ENCODE peak calls at places on chromosomes 13 and 19, in six cellular contexts. Q is ovary, P is HCT116, J is spleen, V is erythroblast, E is breast epithelium. S is an unnamed sample.

GRCh38 chr19:47512948-47513319 is 1.9 kb downstream of the NAPA start:
- DNase-seq in V (peak), E (no peak), J (no peak), Q (no peak), P (no peak), S (no peak)

GRCh38 chr13:110227864-110228643 is 78.9 kb downstream of the COL4A1 start:
- DNase-seq in J (no peak), E (no peak), Q (no peak), V (no peak), P (no peak), S (no peak)

GRCh38 chr19:7368456-7368855 is 19.7 kb downstream of the ARHGEF18 start:
- DNase-seq in Q (no peak), P (no peak), V (no peak), J (no peak), E (no peak), S (no peak)

GRCh38 chr19:15248648-15249559 is 16.7 kb upstream of the EPHX3 start:
- DNase-seq in Q (peak), V (no peak), J (no peak), E (no peak), P (no peak), S (peak)

GRCh38 chr19:38831142-38831605 is 420 bp downstream of the ECH1 start:
- DNase-seq in Q (peak), E (peak), P (no peak), J (peak), V (no peak), S (peak)

GRCh38 chr13:50222569-50223332 is 207.5 kb downstream of the KCNRG start:
- DNase-seq in P (no peak), E (peak), J (peak), V (no peak), Q (no peak), S (no peak)

GRCh38 chr19:9407827-9408226 is 27.5 kb downstream of the ZNF266 start:
- DNase-seq in Q (no peak), E (no peak), P (no peak), J (no peak), V (no peak), S (no peak)

GRCh38 chr13:108269601-108270328 is at the start of gene TNFSF13B:
- DNase-seq in E (no peak), J (peak), V (peak), P (no peak), Q (peak), S (peak)

GRCh38 chr19:11699931-11700794 is 38.6 kb downstream of the ZNF823 start:
- DNase-seq in Q (no peak), P (peak), E (no peak), V (peak), J (no peak), S (no peak)

GRCh38 chr13:98598043-98598442 is 21.1 kb upstream of the STK24 start:
- DNase-seq in P (no peak), E (no peak), Q (no peak), V (peak), J (no peak), S (no peak)

GRCh38 chr13:36850790-36851438 is 31.9 kb downstream of the RFXAP start:
- DNase-seq in V (peak), E (no peak), Q (no peak), P (no peak), J (no peak), S (no peak)

GRCh38 chr13:51534075-51534817 is 50.0 kb upstream of the WDFY2 start:
- DNase-seq in E (no peak), V (no peak), Q (no peak), P (no peak), J (peak), S (no peak)

DNA sequence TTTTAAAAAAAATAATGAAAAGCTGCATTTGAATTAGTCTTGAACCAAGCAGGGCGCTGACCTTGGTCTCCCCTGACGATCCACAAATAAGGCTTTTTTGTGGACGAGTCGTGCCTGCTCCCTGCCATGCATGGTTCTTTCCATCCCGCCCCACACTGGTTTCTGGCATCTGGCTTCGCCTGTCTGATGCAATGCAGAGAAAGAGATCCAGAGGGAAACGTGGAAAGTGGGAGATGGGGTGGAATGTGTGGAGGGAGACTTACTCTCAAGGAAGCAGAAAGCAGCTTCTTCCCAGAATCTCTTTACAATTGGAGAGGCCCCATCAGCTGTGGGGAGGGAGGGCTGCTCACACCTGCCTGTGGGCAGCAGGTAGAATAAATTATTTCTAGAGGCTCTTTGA is 183.7 kb downstream of the UQCRFS1 start:
- DNase-seq in J (no peak), Q (no peak), V (no peak), E (no peak), P (no peak), S (no peak)
- TF ChIP-seq POLR2A in J (no peak), Q (no peak), V (no peak), E (no peak), P (no peak), S (no peak)

GRCh38 chr19:2365201-2365970 is 5.3 kb downstream of the TMPRSS9 start:
- DNase-seq in Q (no peak), P (no peak), V (no peak), E (no peak), J (no peak), S (no peak)
- TF ChIP-seq POLR2A in Q (no peak), P (no peak), V (no peak), E (no peak), J (no peak), S (no peak)

DNA sequence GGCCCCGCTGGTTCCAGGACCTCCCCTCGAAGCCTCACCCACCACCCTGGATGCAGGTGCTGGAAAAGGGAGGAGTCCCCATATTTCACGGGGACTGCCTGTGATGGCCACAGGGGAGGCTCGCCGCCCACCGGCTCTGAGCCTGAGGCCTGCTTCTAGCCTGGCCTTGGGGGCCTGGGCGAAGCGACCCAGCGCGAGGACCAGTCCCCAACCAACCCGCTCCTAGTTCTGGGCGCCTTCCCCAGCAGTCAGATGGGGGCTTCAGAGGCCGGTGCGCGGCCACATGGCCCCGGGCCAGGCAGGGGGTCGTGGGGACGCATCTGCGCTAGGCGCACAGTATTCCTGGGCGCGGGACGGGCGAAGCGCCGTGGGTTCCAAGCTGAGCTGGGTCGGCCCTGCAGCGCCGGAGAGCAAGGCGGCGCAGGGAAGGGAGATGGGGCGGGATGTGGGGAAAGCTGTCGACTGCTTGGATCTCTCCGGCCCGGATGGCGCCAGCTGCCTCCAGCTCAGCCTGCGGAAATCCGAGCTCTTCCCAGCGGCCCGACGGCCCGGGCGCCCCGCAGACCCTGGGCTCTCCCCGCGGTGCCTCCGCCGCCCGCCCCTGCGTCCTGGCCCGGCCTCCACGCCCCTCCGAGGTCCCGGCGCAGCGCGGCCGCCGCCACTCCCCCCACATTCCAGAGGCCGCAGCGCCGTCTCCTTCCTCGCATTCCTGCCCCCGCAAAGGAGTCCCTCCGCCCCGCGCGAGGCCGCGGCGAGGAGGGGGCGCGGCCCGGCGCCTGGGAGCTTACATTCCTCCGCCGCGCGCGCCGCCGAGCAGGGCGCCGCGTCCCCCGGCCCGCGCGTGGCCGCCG is at the start of gene WTIP:
- DNase-seq in E (peak), V (no peak), P (peak), Q (peak), J (no peak), S (peak)
- TF ChIP-seq POLR2A in E (no peak), V (no peak), P (no peak), Q (no peak), J (no peak), S (peak)

GRCh38 chr19:5676105-5676671 is 4.1 kb downstream of the MICOS13 start:
- DNase-seq in E (no peak), J (no peak), P (no peak), Q (no peak), V (no peak), S (no peak)

GRCh38 chr19:5673752-5674151 is 6.6 kb downstream of the MICOS13 start:
- DNase-seq in J (no peak), Q (no peak), V (no peak), P (no peak), E (no peak), S (no peak)

GRCh38 chr19:5674734-5675133 is 5.6 kb downstream of the MICOS13 start:
- DNase-seq in Q (no peak), V (no peak), J (no peak), P (no peak), E (no peak), S (no peak)

GRCh38 chr19:5671600-5671999 is 8.7 kb downstream of the MICOS13 start:
- DNase-seq in J (no peak), P (no peak), E (no peak), V (no peak), Q (no peak), S (no peak)

DNA sequence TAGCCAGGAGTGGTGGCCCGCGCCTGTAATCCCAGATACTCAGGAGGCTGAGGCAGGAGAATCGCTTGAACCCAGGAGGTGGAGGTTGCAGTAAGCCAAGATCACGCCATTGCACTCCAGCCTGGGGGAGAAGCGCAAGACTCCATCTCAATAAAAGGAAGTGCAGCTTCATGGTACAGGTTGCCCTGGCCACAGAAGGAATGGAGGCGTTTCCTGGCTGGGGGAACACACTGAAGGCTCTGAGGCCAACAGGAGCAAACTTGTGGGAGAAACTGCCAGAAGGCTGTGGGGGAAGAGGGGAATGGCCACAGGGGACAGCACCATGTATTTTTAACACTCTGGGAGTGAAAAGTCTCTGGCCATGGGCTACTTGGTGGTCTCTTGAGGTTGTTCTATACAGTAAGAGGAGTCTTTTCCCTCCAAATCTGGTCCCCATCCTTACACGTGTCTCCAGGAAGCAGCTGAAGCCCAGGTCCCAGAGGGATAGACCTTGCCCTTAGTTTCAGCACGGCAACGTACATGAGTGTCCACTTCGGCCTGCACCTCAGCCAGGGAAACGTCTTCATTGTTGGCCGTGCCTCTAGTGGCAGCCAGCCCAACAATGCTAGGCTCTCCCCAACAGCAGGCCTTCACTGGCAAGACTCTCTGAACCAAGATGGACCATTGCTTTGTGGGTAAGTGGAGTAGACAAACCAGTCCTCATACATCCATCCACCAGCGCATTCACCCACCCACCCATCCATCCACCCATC is 7.4 kb downstream of the MICOS13 start:
- DNase-seq in E (no peak), J (no peak), P (no peak), V (no peak), Q (no peak), S (no peak)
- TF ChIP-seq POLR2A in E (no peak), J (no peak), P (no peak), V (no peak), Q (no peak), S (no peak)

DNA sequence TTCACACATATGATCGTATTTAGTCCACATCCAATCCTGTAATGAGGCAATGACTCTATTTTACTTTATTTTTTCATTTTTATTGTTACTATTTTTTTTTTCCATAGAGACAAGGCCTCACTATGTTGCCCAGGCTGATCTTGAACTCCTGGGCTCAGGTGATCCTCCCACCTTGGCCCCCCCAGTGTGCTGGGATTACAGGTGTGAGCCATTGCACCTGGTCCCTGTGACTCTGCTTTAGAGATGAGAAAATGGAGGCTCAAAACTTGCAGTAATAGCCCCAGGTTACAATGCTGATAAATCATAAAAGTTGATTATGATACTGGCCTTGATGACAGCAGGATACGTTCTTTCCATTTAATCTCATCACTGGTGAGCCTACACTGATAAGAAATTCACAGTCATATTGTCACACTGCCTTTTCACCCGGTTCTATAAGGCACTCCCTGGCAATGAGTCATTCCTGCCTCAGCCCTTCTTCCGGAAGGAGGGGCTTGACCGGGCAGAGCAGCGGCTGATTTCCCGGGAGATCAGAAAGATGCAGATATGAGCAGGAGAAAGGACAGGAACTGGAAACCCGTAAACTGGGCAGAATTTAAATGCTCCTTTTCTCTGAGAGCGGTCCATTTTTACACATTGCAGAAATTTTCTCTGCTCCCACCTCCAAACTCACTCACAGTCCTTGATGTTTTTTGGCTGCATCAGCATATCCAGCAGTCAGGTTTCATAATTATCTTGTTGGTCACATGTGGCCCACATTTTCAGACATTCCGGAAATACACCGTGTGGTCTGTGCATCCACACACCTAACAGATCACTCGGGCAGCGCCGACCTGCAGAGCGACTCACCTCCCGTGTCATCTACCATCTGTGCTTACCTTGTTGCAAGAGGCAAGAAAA is 616.4 kb downstream of the EFNB2 start:
- DNase-seq in Q (no peak), V (no peak), P (peak), E (no peak), J (no peak), S (peak)
- TF ChIP-seq POLR2A in Q (no peak), V (no peak), P (peak), E (no peak), J (no peak), S (no peak)

S was measured in H54.